ENCODE peak calls at places on chromosomes 3 and 15, in ten cellular contexts. One of them, this sample, is unnamed.
A peak's percentile ranks its signal among the peaks of the same experiment; 100 is the strongest.

GRCh38 chr3:183764854-183765731 is 60.3 kb downstream of the MAP6D1 start:
- DNase-seq in right atrium auricular region: no peak
- DNase-seq in right cardiac atrium: no peak
- DNase-seq in naive thymus-derived CD4-positive, alpha-beta T cell: no peak
- DNase-seq in sigmoid colon: no peak
- DNase-seq in small intestine: peak; percentile 81
- DNase-seq in hepatocyte: peak; percentile 65
- DNase-seq in AG04450: peak; percentile 26
- DNase-seq in kidney: no peak
- DNase-seq in cardiac muscle cell: no peak
- DNase-seq in this sample: no peak

GRCh38 chr3:10189557-10190374 is 25.0 kb downstream of the IRAK2 start:
- DNase-seq in right cardiac atrium: peak; percentile 94
- DNase-seq in naive thymus-derived CD4-positive, alpha-beta T cell: peak; percentile 10
- DNase-seq in hepatocyte: no peak
- DNase-seq in AG04450: no peak
- DNase-seq in small intestine: peak; percentile 31
- DNase-seq in sigmoid colon: peak; percentile 95
- DNase-seq in cardiac muscle cell: no peak
- DNase-seq in right atrium auricular region: peak; percentile 91
- DNase-seq in kidney: peak; percentile 96
- DNase-seq in this sample: no peak

GRCh38 chr3:70631716-70632307 is 319.4 kb upstream of the MDFIC2 start:
- DNase-seq in small intestine: no peak
- DNase-seq in naive thymus-derived CD4-positive, alpha-beta T cell: no peak
- DNase-seq in kidney: no peak
- DNase-seq in sigmoid colon: no peak
- DNase-seq in right atrium auricular region: no peak
- DNase-seq in AG04450: no peak
- DNase-seq in cardiac muscle cell: no peak
- DNase-seq in hepatocyte: no peak
- DNase-seq in right cardiac atrium: no peak
- DNase-seq in this sample: no peak

GRCh38 chr3:142029052-142029642 is 120.2 kb downstream of the TFDP2 start:
- DNase-seq in kidney: no peak
- DNase-seq in right atrium auricular region: no peak
- DNase-seq in right cardiac atrium: no peak
- DNase-seq in sigmoid colon: no peak
- DNase-seq in small intestine: no peak
- DNase-seq in cardiac muscle cell: no peak
- DNase-seq in AG04450: no peak
- DNase-seq in hepatocyte: no peak
- DNase-seq in naive thymus-derived CD4-positive, alpha-beta T cell: no peak
- DNase-seq in this sample: no peak

GRCh38 chr3:165382672-165383071 is 186.5 kb upstream of the SLITRK3 start:
- DNase-seq in cardiac muscle cell: no peak
- DNase-seq in AG04450: no peak
- DNase-seq in small intestine: no peak
- DNase-seq in naive thymus-derived CD4-positive, alpha-beta T cell: no peak
- DNase-seq in right cardiac atrium: no peak
- DNase-seq in sigmoid colon: no peak
- DNase-seq in right atrium auricular region: no peak
- DNase-seq in kidney: no peak
- DNase-seq in hepatocyte: no peak
- DNase-seq in this sample: no peak

GRCh38 chr15:74275957-74276356 is 39.8 kb downstream of the CCDC33 start:
- DNase-seq in small intestine: no peak
- DNase-seq in kidney: no peak
- DNase-seq in AG04450: no peak
- DNase-seq in sigmoid colon: no peak
- DNase-seq in right cardiac atrium: no peak
- DNase-seq in naive thymus-derived CD4-positive, alpha-beta T cell: no peak
- DNase-seq in cardiac muscle cell: no peak
- DNase-seq in hepatocyte: no peak
- DNase-seq in right atrium auricular region: no peak
- DNase-seq in this sample: no peak

GRCh38 chr3:12170207-12170606 is 11.5 kb upstream of the TIMP4 start:
- DNase-seq in kidney: no peak
- DNase-seq in right atrium auricular region: peak; percentile 74
- DNase-seq in hepatocyte: no peak
- DNase-seq in naive thymus-derived CD4-positive, alpha-beta T cell: no peak
- DNase-seq in right cardiac atrium: no peak
- DNase-seq in sigmoid colon: peak; percentile 62
- DNase-seq in AG04450: no peak
- DNase-seq in cardiac muscle cell: no peak
- DNase-seq in small intestine: no peak
- DNase-seq in this sample: no peak

GRCh38 chr3:61111764-61112163 is 139.5 kb downstream of the FHIT start:
- DNase-seq in sigmoid colon: no peak
- DNase-seq in right cardiac atrium: no peak
- DNase-seq in cardiac muscle cell: no peak
- DNase-seq in naive thymus-derived CD4-positive, alpha-beta T cell: no peak
- DNase-seq in kidney: no peak
- DNase-seq in AG04450: no peak
- DNase-seq in small intestine: peak; percentile 27
- DNase-seq in hepatocyte: no peak
- DNase-seq in right atrium auricular region: no peak
- DNase-seq in this sample: peak; percentile 48

GRCh38 chr15:58852347-58852746 is 81.1 kb downstream of the SLTM start:
- DNase-seq in naive thymus-derived CD4-positive, alpha-beta T cell: no peak
- DNase-seq in kidney: no peak
- DNase-seq in small intestine: peak; percentile 70
- DNase-seq in sigmoid colon: no peak
- DNase-seq in right cardiac atrium: no peak
- DNase-seq in hepatocyte: peak; percentile 18
- DNase-seq in AG04450: no peak
- DNase-seq in cardiac muscle cell: no peak
- DNase-seq in right atrium auricular region: no peak
- DNase-seq in this sample: no peak

GRCh38 chr3:143035466-143036214 is 34.3 kb downstream of the U2SURP start:
- DNase-seq in AG04450: no peak
- DNase-seq in kidney: no peak
- DNase-seq in sigmoid colon: no peak
- DNase-seq in right cardiac atrium: no peak
- DNase-seq in right atrium auricular region: no peak
- DNase-seq in small intestine: no peak
- DNase-seq in hepatocyte: no peak
- DNase-seq in naive thymus-derived CD4-positive, alpha-beta T cell: no peak
- DNase-seq in cardiac muscle cell: no peak
- DNase-seq in this sample: no peak

GRCh38 chr15:29822100-29822684 is at the start of gene TJP1:
- DNase-seq in kidney: peak; percentile 93
- DNase-seq in small intestine: peak; percentile 81
- DNase-seq in sigmoid colon: peak; percentile 85
- DNase-seq in right atrium auricular region: peak; percentile 76
- DNase-seq in AG04450: peak; percentile 23
- DNase-seq in right cardiac atrium: peak; percentile 92
- DNase-seq in cardiac muscle cell: peak; percentile 93
- DNase-seq in hepatocyte: peak; percentile 94
- DNase-seq in naive thymus-derived CD4-positive, alpha-beta T cell: no peak
- DNase-seq in this sample: no peak

GRCh38 chr15:69748700-69749099 is 296.1 kb downstream of the RPLP1 start:
- DNase-seq in hepatocyte: peak; percentile 23
- DNase-seq in AG04450: no peak
- DNase-seq in small intestine: no peak
- DNase-seq in sigmoid colon: no peak
- DNase-seq in right atrium auricular region: no peak
- DNase-seq in cardiac muscle cell: no peak
- DNase-seq in right cardiac atrium: no peak
- DNase-seq in naive thymus-derived CD4-positive, alpha-beta T cell: no peak
- DNase-seq in kidney: no peak
- DNase-seq in this sample: no peak

GRCh38 chr3:27726240-27726639 is 4.1 kb upstream of the EOMES start:
- DNase-seq in small intestine: no peak
- DNase-seq in cardiac muscle cell: no peak
- DNase-seq in AG04450: no peak
- DNase-seq in right cardiac atrium: no peak
- DNase-seq in naive thymus-derived CD4-positive, alpha-beta T cell: no peak
- DNase-seq in hepatocyte: no peak
- DNase-seq in sigmoid colon: no peak
- DNase-seq in kidney: no peak
- DNase-seq in right atrium auricular region: no peak
- DNase-seq in this sample: no peak

GRCh38 chr3:174533286-174533685 is 325.8 kb upstream of the NAALADL2 start:
- DNase-seq in hepatocyte: no peak
- DNase-seq in sigmoid colon: no peak
- DNase-seq in AG04450: peak; percentile 18
- DNase-seq in naive thymus-derived CD4-positive, alpha-beta T cell: no peak
- DNase-seq in cardiac muscle cell: no peak
- DNase-seq in right atrium auricular region: no peak
- DNase-seq in right cardiac atrium: no peak
- DNase-seq in kidney: no peak
- DNase-seq in small intestine: no peak
- DNase-seq in this sample: no peak

GRCh38 chr3:101940521-101940992 is 91.2 kb downstream of the NFKBIZ start:
- DNase-seq in right cardiac atrium: no peak
- DNase-seq in sigmoid colon: peak; percentile 76
- DNase-seq in AG04450: peak; percentile 91
- DNase-seq in naive thymus-derived CD4-positive, alpha-beta T cell: peak; percentile 22
- DNase-seq in kidney: no peak
- DNase-seq in small intestine: no peak
- DNase-seq in cardiac muscle cell: peak; percentile 89
- DNase-seq in hepatocyte: peak; percentile 66
- DNase-seq in right atrium auricular region: peak; percentile 79
- DNase-seq in this sample: no peak

GRCh38 chr3:62554264-62554799 is 181.0 kb upstream of the FEZF2 start:
- DNase-seq in right atrium auricular region: no peak
- DNase-seq in hepatocyte: no peak
- DNase-seq in cardiac muscle cell: no peak
- DNase-seq in small intestine: no peak
- DNase-seq in sigmoid colon: no peak
- DNase-seq in naive thymus-derived CD4-positive, alpha-beta T cell: no peak
- DNase-seq in kidney: no peak
- DNase-seq in AG04450: no peak
- DNase-seq in right cardiac atrium: no peak
- DNase-seq in this sample: no peak

DNA sequence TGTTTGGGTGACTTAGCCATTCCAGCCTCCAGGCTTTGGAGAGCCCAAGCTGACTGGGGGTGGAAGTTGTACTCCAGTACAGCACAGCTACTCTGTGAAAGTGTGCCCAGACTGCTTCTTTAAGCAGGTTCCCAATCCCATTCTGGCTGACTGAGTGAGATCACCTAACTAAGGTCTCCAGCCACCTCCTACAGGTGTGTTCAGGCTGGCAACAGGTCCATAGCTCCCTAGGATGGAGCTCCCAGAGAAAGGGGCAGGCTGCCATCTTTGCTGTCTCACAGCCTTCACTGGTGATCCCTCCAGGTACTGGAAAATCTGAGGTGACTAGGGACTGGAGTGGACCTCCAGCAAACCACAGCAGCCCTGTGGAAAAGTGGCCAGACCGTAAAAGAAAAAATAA is 445.3 kb upstream of the KCNMB2 start:
- DNase-seq in right cardiac atrium: no peak
- DNase-seq in sigmoid colon: no peak
- DNase-seq in small intestine: no peak
- DNase-seq in cardiac muscle cell: no peak
- DNase-seq in AG04450: no peak
- DNase-seq in naive thymus-derived CD4-positive, alpha-beta T cell: no peak
- DNase-seq in kidney: no peak
- DNase-seq in right atrium auricular region: no peak
- DNase-seq in hepatocyte: no peak
- DNase-seq in this sample: no peak
- H3K9me3 ChIP-seq in right cardiac atrium: no peaks in the 10 kb centered on the region
- H3K9me3 ChIP-seq in sigmoid colon: no peaks in the 10 kb centered on the region
- H3K9me3 ChIP-seq in small intestine: no peaks in the 10 kb centered on the region
- H3K9me3 ChIP-seq in cardiac muscle cell: no peaks in the 10 kb centered on the region
- H3K9me3 ChIP-seq in AG04450: no peaks in the 10 kb centered on the region
- H3K9me3 ChIP-seq in naive thymus-derived CD4-positive, alpha-beta T cell: no peaks in the 10 kb centered on the region
- H3K9me3 ChIP-seq in kidney: no peaks in the 10 kb centered on the region
- H3K9me3 ChIP-seq in right atrium auricular region: no peaks in the 10 kb centered on the region
- H3K9me3 ChIP-seq in hepatocyte: no peaks in the 10 kb centered on the region
- H3K9me3 ChIP-seq in this sample: no peaks in the 10 kb centered on the region

DNA sequence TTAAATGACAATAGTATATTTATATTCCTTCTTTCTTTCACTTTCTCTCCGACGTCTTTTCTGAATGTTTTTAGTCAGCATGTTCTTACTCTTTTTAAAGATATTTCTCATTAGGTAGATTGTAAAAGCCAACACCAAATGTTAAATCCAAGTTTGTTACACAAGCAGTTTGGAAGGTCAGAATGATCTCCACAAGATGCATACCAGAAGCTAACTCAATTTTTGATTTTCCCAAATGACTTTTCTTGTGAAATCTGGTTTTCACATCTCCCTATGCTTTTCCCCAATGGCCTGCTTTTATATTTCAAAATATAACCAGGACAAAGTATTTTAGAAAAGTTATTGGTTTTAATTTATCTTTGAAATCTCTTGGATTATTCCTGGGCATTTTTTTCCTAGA is 49.7 kb upstream of the TPRG1 start:
- DNase-seq in small intestine: no peak
- DNase-seq in right atrium auricular region: no peak
- DNase-seq in kidney: no peak
- DNase-seq in cardiac muscle cell: no peak
- DNase-seq in right cardiac atrium: no peak
- DNase-seq in sigmoid colon: no peak
- DNase-seq in AG04450: no peak
- DNase-seq in naive thymus-derived CD4-positive, alpha-beta T cell: no peak
- DNase-seq in hepatocyte: no peak
- DNase-seq in this sample: no peak
- H3K4me3 ChIP-seq in small intestine: no peak overlapping the region
- H3K4me3 ChIP-seq in right atrium auricular region: no peak overlapping the region
- H3K4me3 ChIP-seq in kidney: no peak overlapping the region
- H3K4me3 ChIP-seq in cardiac muscle cell: no peak overlapping the region
- H3K4me3 ChIP-seq in right cardiac atrium: peak overlapping the region; percentile 13
- H3K4me3 ChIP-seq in sigmoid colon: no peak overlapping the region
- H3K4me3 ChIP-seq in AG04450: no peak overlapping the region
- H3K4me3 ChIP-seq in naive thymus-derived CD4-positive, alpha-beta T cell: peak overlapping the region; percentile 50
- H3K4me3 ChIP-seq in hepatocyte: no peak overlapping the region
- H3K4me3 ChIP-seq in this sample: peak overlapping the region; percentile 79

DNA sequence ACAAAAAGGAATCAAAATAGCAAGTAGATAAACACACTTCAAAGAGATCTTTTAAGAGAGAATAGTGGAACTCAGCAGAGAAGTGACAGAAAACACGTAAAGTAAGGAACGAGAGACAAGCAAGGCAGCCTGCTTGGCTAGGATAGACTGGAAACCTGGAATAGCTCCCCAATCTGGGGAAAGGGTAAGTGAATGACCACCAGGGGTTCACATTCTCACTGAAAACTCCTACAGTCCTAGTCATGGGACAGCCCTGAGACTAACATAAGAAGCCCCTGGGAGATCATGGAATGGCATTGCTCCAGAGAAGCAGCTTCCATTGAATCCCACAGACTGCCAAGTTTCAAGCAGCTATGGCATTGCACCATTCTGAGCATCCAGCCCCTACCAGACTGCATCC is 363.6 kb upstream of the ARPP21 start:
- DNase-seq in right cardiac atrium: no peak
- DNase-seq in small intestine: no peak
- DNase-seq in right atrium auricular region: no peak
- DNase-seq in AG04450: no peak
- DNase-seq in kidney: no peak
- DNase-seq in hepatocyte: no peak
- DNase-seq in naive thymus-derived CD4-positive, alpha-beta T cell: no peak
- DNase-seq in cardiac muscle cell: peak; percentile 1
- DNase-seq in sigmoid colon: no peak
- DNase-seq in this sample: no peak
- H3K9me3 ChIP-seq in right cardiac atrium: no peaks in the 10 kb centered on the region
- H3K9me3 ChIP-seq in small intestine: no peaks in the 10 kb centered on the region
- H3K9me3 ChIP-seq in right atrium auricular region: peaks cover 4% of the 10 kb centered on the region
- H3K9me3 ChIP-seq in AG04450: peaks cover 22% of the 10 kb centered on the region
- H3K9me3 ChIP-seq in kidney: no peaks in the 10 kb centered on the region
- H3K9me3 ChIP-seq in hepatocyte: no peaks in the 10 kb centered on the region
- H3K9me3 ChIP-seq in naive thymus-derived CD4-positive, alpha-beta T cell: no peaks in the 10 kb centered on the region
- H3K9me3 ChIP-seq in cardiac muscle cell: no peaks in the 10 kb centered on the region
- H3K9me3 ChIP-seq in sigmoid colon: no peaks in the 10 kb centered on the region
- H3K9me3 ChIP-seq in this sample: no peaks in the 10 kb centered on the region

GRCh38 chr3:50205719-50206276 is 727 bp downstream of the SLC38A3 start:
- DNase-seq in AG04450: no peak
- DNase-seq in small intestine: peak; percentile 40
- DNase-seq in cardiac muscle cell: peak; percentile 65
- DNase-seq in right atrium auricular region: no peak
- DNase-seq in hepatocyte: peak; percentile 73
- DNase-seq in sigmoid colon: no peak
- DNase-seq in right cardiac atrium: peak; percentile 72
- DNase-seq in kidney: no peak
- DNase-seq in naive thymus-derived CD4-positive, alpha-beta T cell: peak; percentile 17
- DNase-seq in this sample: no peak
- H3K4me3 ChIP-seq in AG04450: no peak overlapping the region
- H3K4me3 ChIP-seq in small intestine: peak overlapping the region; percentile 31
- H3K4me3 ChIP-seq in cardiac muscle cell: peak overlapping the region; percentile 56
- H3K4me3 ChIP-seq in right atrium auricular region: peak overlapping the region; percentile 44
- H3K4me3 ChIP-seq in hepatocyte: no peak overlapping the region
- H3K4me3 ChIP-seq in sigmoid colon: peak overlapping the region; percentile 46
- H3K4me3 ChIP-seq in right cardiac atrium: peak overlapping the region; percentile 48
- H3K4me3 ChIP-seq in kidney: no peak overlapping the region
- H3K4me3 ChIP-seq in naive thymus-derived CD4-positive, alpha-beta T cell: no peak overlapping the region
- H3K4me3 ChIP-seq in this sample: no peak overlapping the region

This sample was measured in CD4-positive, CD25-positive, alpha-beta regulatory T cell.